ENCODE peak calls at places on chromosomes 4 and X, in six cellular contexts. One of them, this sample, is unnamed.

GRCh38 chrX:88991583-88992132 is 244.6 kb downstream of the CPXCR1 start:
- DNase-seq in stomach: no peak
- DNase-seq in K562: no peak
- DNase-seq in sigmoid colon: no peak
- DNase-seq in ovary: no peak
- DNase-seq in transverse colon: no peak
- DNase-seq in this sample: no peak

GRCh38 chrX:39907964-39908616 is 189.7 kb downstream of the BCOR start:
- DNase-seq in stomach: peak
- DNase-seq in K562: no peak
- DNase-seq in sigmoid colon: peak
- DNase-seq in ovary: peak
- DNase-seq in transverse colon: peak
- DNase-seq in this sample: peak

GRCh38 chr4:14379148-14379547 is 623.1 kb upstream of the CPEB2 start:
- DNase-seq in stomach: no peak
- DNase-seq in K562: no peak
- DNase-seq in sigmoid colon: no peak
- DNase-seq in ovary: no peak
- DNase-seq in transverse colon: no peak
- DNase-seq in this sample: no peak

GRCh38 chrX:41085105-41085882 is at the start of gene USP9X:
- DNase-seq in stomach: peak
- DNase-seq in K562: peak
- DNase-seq in sigmoid colon: peak
- DNase-seq in ovary: peak
- DNase-seq in transverse colon: peak
- DNase-seq in this sample: peak

GRCh38 chrX:132023117-132023895 is at the start of gene STK26:
- DNase-seq in stomach: peak
- DNase-seq in K562: peak
- DNase-seq in sigmoid colon: peak
- DNase-seq in ovary: peak
- DNase-seq in transverse colon: peak
- DNase-seq in this sample: peak

GRCh38 chrX:135737361-135738071 is 24.1 kb downstream of the CT45A1 start:
- DNase-seq in stomach: no peak
- DNase-seq in K562: no peak
- DNase-seq in sigmoid colon: no peak
- DNase-seq in ovary: no peak
- DNase-seq in transverse colon: no peak
- DNase-seq in this sample: no peak

GRCh38 chrX:43949669-43950068 is 23.5 kb downstream of the NDP start:
- DNase-seq in stomach: no peak
- DNase-seq in K562: no peak
- DNase-seq in sigmoid colon: no peak
- DNase-seq in ovary: no peak
- DNase-seq in transverse colon: peak
- DNase-seq in this sample: no peak

GRCh38 chr4:7995866-7996265 is 56.2 kb upstream of the AFAP1 start:
- DNase-seq in stomach: no peak
- DNase-seq in K562: no peak
- DNase-seq in sigmoid colon: no peak
- DNase-seq in ovary: no peak
- DNase-seq in transverse colon: no peak
- DNase-seq in this sample: no peak

GRCh38 chr4:40702137-40702799 is 47.5 kb upstream of the NSUN7 start:
- DNase-seq in stomach: no peak
- DNase-seq in K562: no peak
- DNase-seq in sigmoid colon: no peak
- DNase-seq in ovary: no peak
- DNase-seq in transverse colon: no peak
- DNase-seq in this sample: no peak

GRCh38 chr4:134202557-134202956 is 968 bp upstream of the PABPC4L start:
- DNase-seq in stomach: no peak
- DNase-seq in K562: no peak
- DNase-seq in sigmoid colon: no peak
- DNase-seq in ovary: no peak
- DNase-seq in transverse colon: no peak
- DNase-seq in this sample: no peak

GRCh38 chr4:73721419-73721818 is 18.9 kb upstream of the CXCL8 start:
- DNase-seq in stomach: no peak
- DNase-seq in K562: no peak
- DNase-seq in sigmoid colon: no peak
- DNase-seq in ovary: no peak
- DNase-seq in transverse colon: no peak
- DNase-seq in this sample: no peak

GRCh38 chr4:8553216-8553615 is 27.0 kb upstream of the GPR78 start:
- DNase-seq in stomach: no peak
- DNase-seq in K562: no peak
- DNase-seq in sigmoid colon: no peak
- DNase-seq in ovary: no peak
- DNase-seq in transverse colon: no peak
- DNase-seq in this sample: no peak

GRCh38 chrX:136030357-136031225 is 45.4 kb downstream of the SLC9A6 start:
- DNase-seq in stomach: no peak
- DNase-seq in K562: no peak
- DNase-seq in sigmoid colon: peak
- DNase-seq in ovary: no peak
- DNase-seq in transverse colon: peak
- DNase-seq in this sample: peak

GRCh38 chr4:151407466-151408379 is 1.3 kb upstream of the FHIP1A start:
- DNase-seq in stomach: peak
- DNase-seq in K562: no peak
- DNase-seq in sigmoid colon: no peak
- DNase-seq in ovary: peak
- DNase-seq in transverse colon: peak
- DNase-seq in this sample: no peak

GRCh38 chr4:119683518-119683917 is 54.9 kb upstream of the PDE5A start:
- DNase-seq in stomach: no peak
- DNase-seq in K562: no peak
- DNase-seq in sigmoid colon: no peak
- DNase-seq in ovary: no peak
- DNase-seq in transverse colon: no peak
- DNase-seq in this sample: no peak

GRCh38 chr4:68360570-68360969 is 10.7 kb upstream of the YTHDC1 start:
- DNase-seq in stomach: no peak
- DNase-seq in K562: no peak
- DNase-seq in sigmoid colon: no peak
- DNase-seq in ovary: no peak
- DNase-seq in transverse colon: no peak
- DNase-seq in this sample: no peak

GRCh38 chr4:74669702-74670101 is 124.6 kb downstream of the BTC start:
- DNase-seq in stomach: no peak
- DNase-seq in K562: no peak
- DNase-seq in sigmoid colon: no peak
- DNase-seq in ovary: no peak
- DNase-seq in transverse colon: no peak
- DNase-seq in this sample: no peak

GRCh38 chr4:123984881-123985280 is 588.3 kb downstream of the SPRY1 start:
- DNase-seq in stomach: no peak
- DNase-seq in K562: no peak
- DNase-seq in sigmoid colon: peak
- DNase-seq in ovary: no peak
- DNase-seq in transverse colon: peak
- DNase-seq in this sample: no peak

GRCh38 chr4:98653890-98654867 is 4.2 kb downstream of the TSPAN5 start:
- DNase-seq in stomach: no peak
- DNase-seq in K562: no peak
- DNase-seq in sigmoid colon: peak
- DNase-seq in ovary: peak
- DNase-seq in transverse colon: no peak
- DNase-seq in this sample: no peak

GRCh38 chrX:154750301-154751120 is at the start of gene GAB3:
- DNase-seq in stomach: peak
- DNase-seq in K562: no peak
- DNase-seq in sigmoid colon: no peak
- DNase-seq in ovary: no peak
- DNase-seq in transverse colon: peak
- DNase-seq in this sample: no peak

GRCh38 chr4:110675406-110675805 is 52.5 kb upstream of the PITX2 start:
- DNase-seq in stomach: no peak
- DNase-seq in K562: no peak
- DNase-seq in sigmoid colon: no peak
- DNase-seq in ovary: no peak
- DNase-seq in transverse colon: no peak
- DNase-seq in this sample: no peak

GRCh38 chr4:180823116-180823515 is 1420.1 kb upstream of the TENM3 start:
- DNase-seq in stomach: no peak
- DNase-seq in K562: no peak
- DNase-seq in sigmoid colon: no peak
- DNase-seq in ovary: no peak
- DNase-seq in transverse colon: no peak
- DNase-seq in this sample: no peak

GRCh38 chr4:43680416-43680815 is 768.2 kb downstream of the KCTD8 start:
- DNase-seq in stomach: no peak
- DNase-seq in K562: no peak
- DNase-seq in sigmoid colon: no peak
- DNase-seq in ovary: no peak
- DNase-seq in transverse colon: no peak
- DNase-seq in this sample: no peak

GRCh38 chrX:136636121-136636520 is 11.8 kb upstream of the CD40LG start:
- DNase-seq in stomach: no peak
- DNase-seq in K562: no peak
- DNase-seq in sigmoid colon: no peak
- DNase-seq in ovary: no peak
- DNase-seq in transverse colon: no peak
- DNase-seq in this sample: no peak

GRCh38 chr4:48388504-48389154 is 47.3 kb downstream of the SLAIN2 start:
- DNase-seq in stomach: no peak
- DNase-seq in K562: no peak
- DNase-seq in sigmoid colon: no peak
- DNase-seq in ovary: no peak
- DNase-seq in transverse colon: no peak
- DNase-seq in this sample: no peak

GRCh38 chrX:2707334-2707760 is 16.3 kb downstream of the CD99 start:
- DNase-seq in stomach: peak
- DNase-seq in K562: no peak
- DNase-seq in sigmoid colon: peak
- DNase-seq in ovary: peak
- DNase-seq in transverse colon: peak
- DNase-seq in this sample: peak

GRCh38 chrX:39308126-39308525 is 506.9 kb downstream of the MID1IP1 start:
- DNase-seq in stomach: no peak
- DNase-seq in K562: peak
- DNase-seq in sigmoid colon: no peak
- DNase-seq in ovary: no peak
- DNase-seq in transverse colon: no peak
- DNase-seq in this sample: no peak

DNA sequence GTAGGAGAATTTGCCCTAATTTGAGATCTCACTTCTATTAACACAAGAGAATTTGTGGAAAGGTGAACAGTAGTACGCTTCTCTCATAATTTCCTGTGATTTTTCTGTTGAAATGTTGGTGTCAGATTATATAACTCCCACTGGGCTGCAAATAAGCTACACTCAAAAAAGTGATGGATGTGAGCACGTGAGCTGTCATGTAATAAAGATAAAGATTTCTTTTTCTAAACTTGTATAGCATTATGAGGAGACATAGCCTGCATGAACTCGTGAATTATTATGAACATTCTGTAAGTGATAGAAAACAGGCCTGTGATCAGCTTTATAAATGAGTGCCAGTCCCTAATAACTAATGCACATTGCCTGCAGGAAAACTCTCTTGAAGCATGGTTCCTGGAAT is 356.6 kb upstream of the ACTRT1 start:
- DNase-seq in stomach: no peak
- DNase-seq in K562: no peak
- DNase-seq in sigmoid colon: no peak
- DNase-seq in ovary: no peak
- DNase-seq in transverse colon: no peak
- DNase-seq in this sample: no peak
- TF ChIP-seq EP300 in stomach: no peak
- TF ChIP-seq EP300 in K562: no peak
- TF ChIP-seq EP300 in sigmoid colon: no peak
- TF ChIP-seq EP300 in ovary: no peak
- TF ChIP-seq EP300 in transverse colon: no peak
- TF ChIP-seq EP300 in this sample: no peak

GRCh38 chr4:184288451-184289178 is 70.9 kb upstream of the ENPP6 start:
- DNase-seq in stomach: peak
- DNase-seq in K562: no peak
- DNase-seq in sigmoid colon: no peak
- DNase-seq in ovary: peak
- DNase-seq in transverse colon: peak
- DNase-seq in this sample: peak
- TF ChIP-seq POLR2A in stomach: no peak
- TF ChIP-seq POLR2A in K562: no peak
- TF ChIP-seq POLR2A in sigmoid colon: no peak
- TF ChIP-seq POLR2A in ovary: no peak
- TF ChIP-seq POLR2A in transverse colon: no peak
- TF ChIP-seq POLR2A in this sample: no peak

GRCh38 chr4:89308161-89308500 is 531 bp upstream of the GPRIN3 start:
- DNase-seq in stomach: no peak
- DNase-seq in K562: no peak
- DNase-seq in sigmoid colon: no peak
- DNase-seq in ovary: no peak
- DNase-seq in transverse colon: no peak
- DNase-seq in this sample: no peak
- H3K27ac ChIP-seq in stomach: peak
- H3K27ac ChIP-seq in K562: no peak
- H3K27ac ChIP-seq in sigmoid colon: peak
- H3K27ac ChIP-seq in ovary: no peak
- H3K27ac ChIP-seq in transverse colon: peak
- H3K27ac ChIP-seq in this sample: peak

GRCh38 chr4:162957521-162958143 is 209.1 kb downstream of the NAF1 start:
- DNase-seq in stomach: no peak
- DNase-seq in K562: no peak
- DNase-seq in sigmoid colon: no peak
- DNase-seq in ovary: no peak
- DNase-seq in transverse colon: no peak
- DNase-seq in this sample: no peak

GRCh38 chr4:162954976-162955375 is 211.7 kb downstream of the NAF1 start:
- DNase-seq in stomach: no peak
- DNase-seq in K562: no peak
- DNase-seq in sigmoid colon: no peak
- DNase-seq in ovary: no peak
- DNase-seq in transverse colon: no peak
- DNase-seq in this sample: no peak

GRCh38 chr4:162952232-162952631 is 214.5 kb downstream of the NAF1 start:
- DNase-seq in stomach: no peak
- DNase-seq in K562: no peak
- DNase-seq in sigmoid colon: no peak
- DNase-seq in ovary: no peak
- DNase-seq in transverse colon: no peak
- DNase-seq in this sample: no peak
- TF ChIP-seq EP300 in stomach: no peak
- TF ChIP-seq EP300 in K562: no peak
- TF ChIP-seq EP300 in sigmoid colon: no peak
- TF ChIP-seq EP300 in ovary: no peak
- TF ChIP-seq EP300 in transverse colon: no peak
- TF ChIP-seq EP300 in this sample: no peak

This sample was measured in tibial nerve.